ENCODE peak calls at places on chromosome 16, in five cellular contexts. X is mesendoderm; T is DMS 273 treated with DMSO at 0.1 percent for 48 hours; M is stimulated activated CD8-positive, alpha-beta memory T cell treated with anti-CD3 and anti-CD28 coated beads, Interleukin-4, amount 100 ng/mL, for 24 hours; A is amniotic stem cell. K is an unnamed sample.
A peak's percentile ranks its signal among the peaks of the same experiment; 100 is the strongest.

GRCh38 chr16:4468972-4469371 is 5.5 kb downstream of the NMRAL1 start:
- DNase-seq in T (no peak), X (no peak), M (no peak), A (no peak), K (no peak)

GRCh38 chr16:56510544-56510943 is 9.3 kb downstream of the BBS2 start:
- DNase-seq in A (no peak), X (no peak), T (no peak), M (no peak), K (no peak)

GRCh38 chr16:85428168-85428898 is 184.8 kb upstream of the GSE1 start:
- DNase-seq in A (no peak), X (no peak), M (peak; percentile 42), T (no peak), K (peak; percentile 66)

GRCh38 chr16:82344157-82344556 is 174.1 kb upstream of the MPHOSPH6 start:
- DNase-seq in M (no peak), T (no peak), A (no peak), X (peak; percentile 44), K (no peak)

GRCh38 chr16:65782537-65783290 is 583.8 kb upstream of the CDH5 start:
- DNase-seq in X (peak; percentile 36), A (peak; percentile 82), T (no peak), M (no peak), K (no peak)

GRCh38 chr16:1002399-1003161 is 21.0 kb downstream of the SOX8 start:
- DNase-seq in A (peak; percentile 66), M (peak; percentile 74), T (no peak), X (peak; percentile 69), K (no peak)

GRCh38 chr16:51907680-51908079 is 639.3 kb downstream of the TOX3 start:
- DNase-seq in T (no peak), X (no peak), A (no peak), M (no peak), K (no peak)

GRCh38 chr16:17227278-17227677 is 243.5 kb downstream of the XYLT1 start:
- DNase-seq in M (no peak), T (no peak), A (no peak), X (peak; percentile 78), K (no peak)

GRCh38 chr16:17147942-17148341 is 322.8 kb downstream of the XYLT1 start:
- DNase-seq in X (no peak), A (no peak), M (no peak), T (no peak), K (no peak)

GRCh38 chr16:67433131-67433719 is 2.3 kb downstream of the HSD11B2 start:
- DNase-seq in M (no peak), A (no peak), X (no peak), T (no peak), K (no peak)

GRCh38 chr16:4375717-4376116 is 4.1 kb downstream of the VASN start:
- DNase-seq in T (no peak), M (no peak), X (no peak), A (no peak), K (no peak)

GRCh38 chr16:50702725-50703124 is 9.3 kb downstream of the NOD2 start:
- DNase-seq in X (no peak), A (no peak), T (peak; percentile 92), M (no peak), K (no peak)

GRCh38 chr16:87344931-87345631 is 27.9 kb upstream of the C16orf95 start:
- DNase-seq in A (no peak), T (peak; percentile 8), X (peak; percentile 38), M (peak; percentile 22), K (no peak)

GRCh38 chr16:88777801-88778415 is 7.1 kb downstream of the PIEZO1 start:
- DNase-seq in T (no peak), M (no peak), A (no peak), X (peak; percentile 44), K (no peak)

GRCh38 chr16:12435730-12436129 is 368.0 kb downstream of the CPPED1 start:
- DNase-seq in X (no peak), T (no peak), M (no peak), A (no peak), K (no peak)

GRCh38 chr16:1152651-1153259 is at the start of gene CACNA1H:
- DNase-seq in T (no peak), M (peak; percentile 24), X (peak; percentile 37), A (no peak), K (no peak)

GRCh38 chr16:10961231-10961630 is 16.9 kb downstream of the CLEC16A start:
- DNase-seq in X (peak; percentile 38), A (peak; percentile 83), M (no peak), T (no peak), K (no peak)

GRCh38 chr16:2476345-2476720 is 1.4 kb downstream of the TBC1D24 start:
- DNase-seq in T (no peak), A (no peak), M (no peak), X (no peak), K (no peak)

GRCh38 chr16:23113185-23113584 is 36.1 kb downstream of the USP31 start:
- DNase-seq in X (no peak), T (peak; percentile 74), A (no peak), M (no peak), K (no peak)

GRCh38 chr16:27514806-27515205 is 34.9 kb downstream of the GTF3C1 start:
- DNase-seq in X (no peak), A (no peak), T (no peak), M (no peak), K (no peak)

GRCh38 chr16:88804552-88805339 is 1.2 kb downstream of the CDT1 start:
- DNase-seq in M (no peak), T (no peak), A (no peak), X (peak; percentile 55), K (no peak)

GRCh38 chr16:89923640-89924297 is 627 bp downstream of the TUBB3 start:
- DNase-seq in A (no peak), M (no peak), X (peak; percentile 46), T (no peak), K (no peak)

GRCh38 chr16:29852654-29853053 is 10.4 kb downstream of the CDIPT start:
- DNase-seq in A (no peak), M (no peak), X (no peak), T (no peak), K (no peak)

GRCh38 chr16:49491736-49492089 is 118.1 kb downstream of the C16orf78 start:
- DNase-seq in A (no peak), X (peak; percentile 93), M (no peak), T (peak; percentile 93), K (no peak)

GRCh38 chr16:72256398-72257048 is 84.6 kb upstream of the PMFBP1 start:
- DNase-seq in A (peak; percentile 29), X (no peak), M (no peak), T (no peak), K (no peak)

GRCh38 chr16:58048914-58049696 is 23.6 kb downstream of the MMP15 start:
- DNase-seq in M (no peak), T (no peak), X (no peak), A (no peak), K (no peak)

GRCh38 chr16:85321856-85322271 is 209.6 kb upstream of the CIBAR2 start:
- DNase-seq in M (no peak), T (no peak), A (no peak), X (no peak), K (no peak)

GRCh38 chr16:12315330-12316138 is 339.0 kb downstream of the SNX29 start:
- DNase-seq in X (no peak), T (no peak), A (no peak), M (no peak), K (no peak)

GRCh38 chr16:24088767-24089166 is 167.4 kb upstream of the CACNG3 start:
- DNase-seq in X (no peak), A (no peak), T (no peak), M (no peak), K (no peak)

GRCh38 chr16:20396846-20397467 is 7.6 kb downstream of the PDILT start:
- DNase-seq in X (no peak), A (no peak), M (no peak), T (no peak), K (no peak)

GRCh38 chr16:85019659-85020245 is 7.8 kb upstream of the KIAA0513 start:
- DNase-seq in X (no peak), T (no peak), A (no peak), M (no peak), K (no peak)

GRCh38 chr16:974606-975312 is 4.0 kb upstream of the LMF1 start:
- DNase-seq in A (no peak), X (no peak), M (no peak), T (no peak), K (no peak)

GRCh38 chr16:87585452-87586200 is 16.7 kb upstream of the JPH3 start:
- DNase-seq in X (no peak), T (no peak), A (no peak), M (no peak), K (no peak)

GRCh38 chr16:4388275-4389021 is 16.8 kb downstream of the VASN start:
- DNase-seq in X (peak; percentile 85), T (no peak), M (no peak), A (no peak), K (no peak)

GRCh38 chr16:4718466-4718865 is 15.6 kb downstream of the ANKS3 start:
- DNase-seq in X (peak; percentile 34), A (no peak), M (no peak), T (no peak), K (no peak)

GRCh38 chr16:28126684-28127620 is 63.4 kb upstream of the GSG1L start:
- DNase-seq in X (no peak), T (no peak), A (no peak), M (no peak), K (no peak)

K was measured in GM19239.